ENCODE peak calls at places on chromosome 7, in seven cellular contexts. N is K562, P is body of pancreas, Y is A549, I is Peyer's patch, D is suprapubic skin, L is spleen. M is an unnamed sample.

GRCh38 chr7:149197675-149198074 is 2.3 kb downstream of the ZNF282 start:
- DNase-seq in N (no peak), P (no peak), Y (no peak), I (no peak), D (no peak), L (peak; percentile 27), M (no peak)

GRCh38 chr7:1081931-1082401 is 5.9 kb upstream of the GPER1 start:
- DNase-seq in N (peak; percentile 22), P (no peak), Y (no peak), I (no peak), D (no peak), L (no peak), M (no peak)

GRCh38 chr7:152931583-152931982 is 172.0 kb downstream of the ACTR3B start:
- DNase-seq in N (no peak), P (no peak), Y (no peak), I (no peak), D (no peak), L (no peak), M (no peak)

GRCh38 chr7:36132025-36132424 is 21.0 kb upstream of the EEPD1 start:
- DNase-seq in N (no peak), P (no peak), Y (no peak), I (no peak), D (no peak), L (no peak), M (no peak)

GRCh38 chr7:55277916-55278315 is 87.2 kb upstream of the LANCL2 start:
- DNase-seq in N (no peak), P (no peak), Y (no peak), I (no peak), D (no peak), L (no peak), M (no peak)

GRCh38 chr7:149495785-149496641 is 1.6 kb downstream of the ZNF746 start:
- DNase-seq in N (no peak), P (peak; percentile 69), Y (peak; percentile 68), I (peak; percentile 38), D (peak; percentile 87), L (no peak), M (peak; percentile 61)

GRCh38 chr7:143398616-143399015 is 10.0 kb downstream of the EPHA1 start:
- DNase-seq in N (no peak), P (no peak), Y (no peak), I (no peak), D (no peak), L (peak; percentile 42), M (no peak)

GRCh38 chr7:55018361-55019328 is at the start of gene EGFR:
- DNase-seq in N (no peak), P (peak; percentile 87), Y (peak; percentile 75), I (no peak), D (peak; percentile 89), L (peak; percentile 81), M (peak; percentile 82)

GRCh38 chr7:73436031-73436929 is 2.7 kb downstream of the FZD9 start:
- DNase-seq in N (no peak), P (no peak), Y (peak; percentile 58), I (no peak), D (no peak), L (no peak), M (no peak)

GRCh38 chr7:24777811-24778210 is 20.5 kb upstream of the GSDME start:
- DNase-seq in N (no peak), P (no peak), Y (no peak), I (no peak), D (no peak), L (no peak), M (no peak)

GRCh38 chr7:12968836-12969422 is 281.5 kb downstream of the ARL4A start:
- DNase-seq in N (no peak), P (no peak), Y (no peak), I (no peak), D (no peak), L (no peak), M (no peak)

GRCh38 chr7:100881136-100881535 is 6.2 kb downstream of the SRRT start:
- DNase-seq in N (no peak), P (no peak), Y (no peak), I (no peak), D (no peak), L (no peak), M (no peak)

GRCh38 chr7:50491943-50492342 is 41.8 kb upstream of the FIGNL1 start:
- DNase-seq in N (no peak), P (no peak), Y (no peak), I (no peak), D (no peak), L (no peak), M (no peak)

GRCh38 chr7:106770191-106770590 is 94.9 kb upstream of the PIK3CG start:
- DNase-seq in N (no peak), P (no peak), Y (peak; percentile 69), I (no peak), D (no peak), L (no peak), M (no peak)

GRCh38 chr7:27107901-27108381 is 5.5 kb upstream of the HOXA2 start:
- DNase-seq in N (no peak), P (no peak), Y (no peak), I (no peak), D (peak; percentile 64), L (no peak), M (no peak)

GRCh38 chr7:27108390-27109127 is 6.1 kb upstream of the HOXA2 start:
- DNase-seq in N (no peak), P (peak; percentile 27), Y (no peak), I (no peak), D (peak; percentile 58), L (peak; percentile 85), M (no peak)

GRCh38 chr7:27106906-27107250 is 4.4 kb upstream of the HOXA2 start:
- DNase-seq in N (no peak), P (no peak), Y (no peak), I (no peak), D (no peak), L (no peak), M (no peak)

GRCh38 chr7:27106181-27106905 is 3.9 kb upstream of the HOXA2 start:
- DNase-seq in N (no peak), P (peak; percentile 12), Y (no peak), I (no peak), D (peak; percentile 55), L (no peak), M (no peak)

GRCh38 chr7:27107391-27107900 is 5.0 kb upstream of the HOXA2 start:
- DNase-seq in N (no peak), P (no peak), Y (no peak), I (no peak), D (no peak), L (no peak), M (no peak)
- TF ChIP-seq POLR2A in N (no peak), P (no peak), Y (no peak), I (no peak), D (no peak), L (no peak), M (no peak)

GRCh38 chr7:126166645-126167044 is 1086.1 kb downstream of the GRM8 start:
- DNase-seq in N (no peak), P (no peak), Y (no peak), I (no peak), D (no peak), L (no peak), M (no peak)

DNA sequence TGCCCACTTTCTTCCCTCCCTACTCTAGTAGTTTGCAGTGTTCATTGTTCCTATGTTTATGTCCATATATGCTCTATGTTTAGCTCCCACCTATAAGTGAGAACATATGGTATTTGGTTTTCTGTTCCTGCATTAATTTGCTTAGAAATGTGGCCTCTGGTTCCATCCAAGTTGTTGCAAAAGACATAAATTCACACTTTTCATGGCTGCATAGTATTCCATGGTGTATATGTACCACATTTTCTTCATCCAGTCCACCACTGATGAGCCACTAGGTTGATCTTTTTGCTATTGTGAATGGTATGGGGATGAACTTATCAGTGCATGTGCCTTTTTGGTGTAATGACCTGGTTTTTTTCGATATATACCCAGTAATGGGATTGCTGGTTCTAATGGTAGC is 1089.1 kb downstream of the GRM8 start:
- DNase-seq in N (no peak), P (no peak), Y (no peak), I (no peak), D (no peak), L (no peak), M (no peak)
- H3K9me3 ChIP-seq in N (no peaks in the 10 kb centered on the region), P (no peaks in the 10 kb centered on the region), Y (peaks cover 2% of the 10 kb centered on the region), I (no peaks in the 10 kb centered on the region), D (peaks cover 9% of the 10 kb centered on the region), L (no peaks in the 10 kb centered on the region), M (peaks cover 6% of the 10 kb centered on the region)

GRCh38 chr7:122140918-122141317 is 3.1 kb downstream of the AASS start:
- DNase-seq in N (no peak), P (no peak), Y (no peak), I (no peak), D (no peak), L (no peak), M (no peak)

GRCh38 chr7:122148081-122148480 is 4.0 kb upstream of the AASS start:
- DNase-seq in N (no peak), P (no peak), Y (no peak), I (no peak), D (no peak), L (no peak), M (no peak)

GRCh38 chr7:122145937-122146336 is 1.9 kb upstream of the AASS start:
- DNase-seq in N (no peak), P (no peak), Y (no peak), I (no peak), D (no peak), L (no peak), M (no peak)

GRCh38 chr7:122143376-122143750 is 686 bp downstream of the AASS start:
- DNase-seq in N (no peak), P (peak; percentile 17), Y (no peak), I (no peak), D (peak; percentile 64), L (peak; percentile 79), M (peak; percentile 28)

GRCh38 chr7:122143751-122144711 is at the start of gene AASS:
- DNase-seq in N (peak; percentile 67), P (peak; percentile 98), Y (peak; percentile 90), I (peak; percentile 90), D (peak; percentile 99), L (peak; percentile 95), M (peak; percentile 96)
- TF ChIP-seq POLR2A in N (no peak), P (peak; percentile 81), Y (no peak), I (peak; percentile 34), D (peak; percentile 56), L (no peak), M (peak; percentile 48)

DNA sequence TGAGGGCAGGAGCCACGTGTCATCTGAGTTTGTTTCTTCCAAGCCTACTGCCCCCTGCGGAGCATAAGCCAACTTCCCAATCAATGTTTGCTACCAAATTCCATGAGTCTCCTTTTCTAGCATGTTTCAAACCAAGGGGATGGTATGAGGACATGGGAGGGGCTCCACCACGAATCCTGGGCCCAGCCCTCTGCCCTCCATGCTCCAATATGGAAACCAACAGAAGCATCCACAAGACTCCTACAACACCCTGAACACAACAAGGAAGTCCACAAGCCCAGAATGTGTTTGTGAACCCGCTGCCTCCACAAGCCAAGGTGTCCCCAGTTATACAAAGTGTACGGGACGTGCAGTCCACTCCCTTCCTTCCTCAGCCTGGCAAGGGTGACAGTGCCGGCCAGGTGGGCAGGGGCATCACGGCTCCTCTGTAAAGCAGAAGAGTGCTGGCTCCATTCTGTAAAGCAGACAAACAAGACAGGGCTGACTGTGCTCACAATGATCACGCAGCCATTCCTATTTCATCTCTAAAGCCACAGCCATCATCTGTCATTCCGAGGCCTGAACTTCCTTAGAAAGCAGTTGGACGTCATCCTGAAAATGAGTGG is 466.1 kb downstream of the PTPRN2 start:
- DNase-seq in N (no peak), P (no peak), Y (no peak), I (no peak), D (peak; percentile 14), L (peak; percentile 35), M (no peak)
- H3K9me3 ChIP-seq in N (no peaks in the 10 kb centered on the region), P (no peaks in the 10 kb centered on the region), Y (no peaks in the 10 kb centered on the region), I (no peaks in the 10 kb centered on the region), D (peaks cover 25% of the 10 kb centered on the region), L (peaks cover 25% of the 10 kb centered on the region), M (no peaks in the 10 kb centered on the region)

GRCh38 chr7:92833766-92834605 is 2.4 kb downstream of the CDK6 start:
- DNase-seq in N (peak; percentile 43), P (peak; percentile 75), Y (peak; percentile 80), I (peak; percentile 79), D (peak; percentile 83), L (peak; percentile 94), M (peak; percentile 83)
- TF ChIP-seq POLR2A in N (no peak), P (peak; percentile 76), Y (peak; percentile 41), I (peak; percentile 59), D (no peak), L (no peak), M (peak; percentile 7)